ENCODE peak calls at places on chromosomes 4 and X, in six cellular contexts. W is activated CD4-positive, alpha-beta T cell treated with anti-CD3 and anti-CD28 coated beads, Interleukin-2, amount 50 U/mL, for 4 hours; Q is pons; Z is fibroblast of lung; L is T-helper 1 cell; H is A673. F is an unnamed sample.

GRCh38 chr4:161920304-161921052 is 243.3 kb downstream of the FSTL5 start:
- DNase-seq in W (no peak), Q (peak), Z (no peak), L (no peak), H (no peak), F (no peak)

GRCh38 chrX:118720058-118720707 is 7.2 kb upstream of the IL13RA1 start:
- DNase-seq in W (no peak), Q (no peak), Z (no peak), L (no peak), H (no peak), F (no peak)

GRCh38 chrX:13285693-13286092 is 34.2 kb downstream of the ATXN3L start:
- DNase-seq in W (no peak), Q (no peak), Z (no peak), L (no peak), H (no peak), F (no peak)

GRCh38 chr4:8390604-8391003 is 49.9 kb downstream of the ACOX3 start:
- DNase-seq in W (no peak), Q (no peak), Z (no peak), L (no peak), H (no peak), F (no peak)

GRCh38 chr4:180542445-180543100 is 1700.6 kb upstream of the TENM3 start:
- DNase-seq in W (no peak), Q (no peak), Z (peak), L (no peak), H (peak), F (no peak)

GRCh38 chrX:154750301-154751120 is at the start of gene GAB3:
- DNase-seq in W (peak), Q (no peak), Z (peak), L (peak), H (peak), F (no peak)

GRCh38 chr4:8439914-8440490 is 521 bp downstream of the ACOX3 start:
- DNase-seq in W (no peak), Q (no peak), Z (no peak), L (peak), H (peak), F (peak)

GRCh38 chr4:151806511-151806927 is 45.7 kb upstream of the GATB start:
- DNase-seq in W (no peak), Q (no peak), Z (peak), L (no peak), H (no peak), F (no peak)

GRCh38 chr4:707929-708630 is 2.4 kb downstream of the PCGF3 start:
- DNase-seq in W (no peak), Q (no peak), Z (no peak), L (no peak), H (no peak), F (no peak)

GRCh38 chrX:15939737-15940136 is 85.1 kb upstream of the AP1S2 start:
- DNase-seq in W (no peak), Q (peak), Z (no peak), L (no peak), H (no peak), F (no peak)

GRCh38 chr4:75142850-75143249 is 209.9 kb downstream of the PARM1 start:
- DNase-seq in W (no peak), Q (no peak), Z (no peak), L (no peak), H (no peak), F (no peak)

GRCh38 chr4:131509521-131509920 is 1639.6 kb upstream of the PCDH10 start:
- DNase-seq in W (no peak), Q (no peak), Z (peak), L (no peak), H (no peak), F (no peak)

GRCh38 chr4:82753238-82753637 is 45.4 kb downstream of the SCD5 start:
- DNase-seq in W (no peak), Q (peak), Z (no peak), L (no peak), H (no peak), F (no peak)

GRCh38 chrX:39499996-39500395 is 597.8 kb downstream of the BCOR start:
- DNase-seq in W (no peak), Q (no peak), Z (no peak), L (no peak), H (no peak), F (no peak)

GRCh38 chrX:30283456-30284200 is 25.6 kb downstream of the NR0B1 start:
- DNase-seq in W (no peak), Q (no peak), Z (peak), L (no peak), H (peak), F (no peak)

GRCh38 chr4:86506591-86506990 is 87.5 kb upstream of the PTPN13 start:
- DNase-seq in W (no peak), Q (no peak), Z (no peak), L (no peak), H (no peak), F (no peak)

GRCh38 chr4:175048111-175048784 is 130.1 kb downstream of the ADAM29 start:
- DNase-seq in W (no peak), Q (no peak), Z (no peak), L (no peak), H (no peak), F (no peak)

GRCh38 chrX:30612250-30612655 is 34.7 kb upstream of the TASL start:
- DNase-seq in W (no peak), Q (no peak), Z (no peak), L (no peak), H (no peak), F (no peak)

GRCh38 chrX:136390921-136391320 is 90.2 kb downstream of the ADGRG4 start:
- DNase-seq in W (no peak), Q (no peak), Z (no peak), L (no peak), H (no peak), F (no peak)

GRCh38 chrX:129654652-129655546 is at the start of gene APLN:
- DNase-seq in W (no peak), Q (peak), Z (peak), L (no peak), H (peak), F (peak)

GRCh38 chr4:8545439-8545765 is 34.8 kb upstream of the GPR78 start:
- DNase-seq in W (no peak), Q (no peak), Z (no peak), L (no peak), H (no peak), F (no peak)

GRCh38 chr4:94339779-94340178 is 2.9 kb downstream of the HPGDS start:
- DNase-seq in W (no peak), Q (peak), Z (no peak), L (peak), H (no peak), F (no peak)

GRCh38 chrX:149004936-149005335 is 500.2 kb downstream of the IDS start:
- DNase-seq in W (no peak), Q (no peak), Z (no peak), L (no peak), H (no peak), F (no peak)

GRCh38 chr4:181959121-181959520 is 284.1 kb upstream of the TENM3 start:
- DNase-seq in W (no peak), Q (no peak), Z (peak), L (no peak), H (no peak), F (no peak)

GRCh38 chr4:141417387-141417786 is 196.7 kb downstream of the ZNF330 start:
- DNase-seq in W (no peak), Q (no peak), Z (peak), L (no peak), H (no peak), F (no peak)

GRCh38 chrX:46500054-46500453 is 45.2 kb downstream of the ZNF674 start:
- DNase-seq in W (no peak), Q (no peak), Z (peak), L (no peak), H (no peak), F (no peak)